ENCODE peak calls at places on chromosomes 2 and 18, in four cellular contexts. Q, D, W and Z are unnamed samples.

GRCh38 chr18:67864677-67865340 is 348.3 kb upstream of the DSEL start:
- DNase-seq in Q (peak), D (no peak), W (no peak), Z (no peak)

GRCh38 chr18:26791676-26792075 is 73.8 kb downstream of the AQP4 start:
- DNase-seq in Q (no peak), D (no peak), W (no peak), Z (no peak)

GRCh38 chr2:25257931-25258771 is 83.6 kb downstream of the DNMT3A start:
- DNase-seq in Q (peak), D (no peak), W (no peak), Z (no peak)

GRCh38 chr2:75053484-75054112 is 95.2 kb downstream of the POLE4 start:
- DNase-seq in Q (peak), D (peak), W (peak), Z (peak)

GRCh38 chr2:42182654-42183308 is 13.6 kb downstream of the EML4 start:
- DNase-seq in Q (no peak), D (no peak), W (no peak), Z (no peak)

GRCh38 chr18:45255142-45255890 is 360.0 kb upstream of the SLC14A2 start:
- DNase-seq in Q (peak), D (peak), W (no peak), Z (no peak)

GRCh38 chr18:45335644-45336043 is 279.6 kb upstream of the SLC14A2 start:
- DNase-seq in Q (no peak), D (no peak), W (no peak), Z (no peak)

GRCh38 chr2:152415231-152415642 is 80.3 kb downstream of the FMNL2 start:
- DNase-seq in Q (no peak), D (peak), W (no peak), Z (no peak)

GRCh38 chr2:101745711-101746694 is 48.5 kb downstream of the MAP4K4 start:
- DNase-seq in Q (no peak), D (no peak), W (no peak), Z (no peak)

GRCh38 chr2:29006092-29006985 is 25.2 kb downstream of the TOGARAM2 start:
- DNase-seq in Q (no peak), D (peak), W (no peak), Z (no peak)

GRCh38 chr18:79515331-79515730 is 119.6 kb downstream of the NFATC1 start:
- DNase-seq in Q (no peak), D (no peak), W (no peak), Z (no peak)

GRCh38 chr2:241153616-241154015 is 3.3 kb downstream of the PPP1R7 start:
- DNase-seq in Q (no peak), D (no peak), W (no peak), Z (no peak)

GRCh38 chr2:227188292-227188691 is 23.9 kb downstream of the COL4A3 start:
- DNase-seq in Q (no peak), D (peak), W (no peak), Z (no peak)

GRCh38 chr2:178865121-178865520 is 57.9 kb upstream of the TTN start:
- DNase-seq in Q (no peak), D (no peak), W (no peak), Z (no peak)

GRCh38 chr2:48600917-48601316 is 16.7 kb upstream of the GTF2A1L start:
- DNase-seq in Q (no peak), D (no peak), W (no peak), Z (no peak)

GRCh38 chr18:8643479-8643878 is 34.2 kb downstream of the RAB12 start:
- DNase-seq in Q (no peak), D (no peak), W (no peak), Z (no peak)

GRCh38 chr2:181483876-181484275 is 26.7 kb downstream of the ITGA4 start:
- DNase-seq in Q (no peak), D (no peak), W (no peak), Z (no peak)

GRCh38 chr2:80519699-80520291 is 215.2 kb upstream of the LRRTM1 start:
- DNase-seq in Q (no peak), D (no peak), W (no peak), Z (no peak)

GRCh38 chr2:37000273-37000780 is 34.0 kb upstream of the STRN start:
- DNase-seq in Q (no peak), D (peak), W (no peak), Z (no peak)

GRCh38 chr2:223860809-223861738 is 23.7 kb upstream of the AP1S3 start:
- DNase-seq in Q (no peak), D (peak), W (no peak), Z (no peak)

GRCh38 chr2:192487636-192488035 is 292.9 kb upstream of the TMEFF2 start:
- DNase-seq in Q (no peak), D (peak), W (no peak), Z (no peak)

GRCh38 chr2:54438271-54438670 is 17.9 kb upstream of the SPTBN1 start:
- DNase-seq in Q (no peak), D (no peak), W (no peak), Z (no peak)

GRCh38 chr2:95342556-95343320 is 45.6 kb downstream of the KCNIP3 start:
- DNase-seq in Q (no peak), D (no peak), W (no peak), Z (peak)

GRCh38 chr2:17195016-17195415 is 323.2 kb downstream of the RAD51AP2 start:
- DNase-seq in Q (no peak), D (no peak), W (no peak), Z (no peak)

GRCh38 chr2:19731040-19731439 is 170.7 kb downstream of the TTC32 start:
- DNase-seq in Q (no peak), D (no peak), W (no peak), Z (no peak)

GRCh38 chr18:76708036-76708726 is 114.2 kb upstream of the ZNF236 start:
- DNase-seq in Q (no peak), D (no peak), W (no peak), Z (no peak)

GRCh38 chr18:56286775-56287174 is 351.6 kb downstream of the TXNL1 start:
- DNase-seq in Q (no peak), D (no peak), W (no peak), Z (no peak)

GRCh38 chr2:25617948-25618646 is 55.3 kb downstream of the DTNB start:
- DNase-seq in Q (no peak), D (peak), W (no peak), Z (no peak)

GRCh38 chr2:223469270-223470057 is 132.7 kb downstream of the SCG2 start:
- DNase-seq in Q (no peak), D (peak), W (no peak), Z (no peak)

GRCh38 chr2:231664727-231665126 is 43.6 kb upstream of the PTMA start:
- DNase-seq in Q (peak), D (no peak), W (no peak), Z (no peak)

GRCh38 chr2:231666171-231667095 is 41.9 kb upstream of the PTMA start:
- DNase-seq in Q (peak), D (peak), W (peak), Z (peak)

GRCh38 chr2:231663458-231664290 is 44.7 kb upstream of the PTMA start:
- DNase-seq in Q (peak), D (no peak), W (no peak), Z (no peak)

GRCh38 chr2:231667096-231667427 is 41.3 kb upstream of the PTMA start:
- DNase-seq in Q (no peak), D (no peak), W (no peak), Z (no peak)

GRCh38 chr2:231665208-231665921 is 43.0 kb upstream of the PTMA start:
- DNase-seq in Q (no peak), D (no peak), W (no peak), Z (peak)
- TF ChIP-seq EZH2phosphoT487 in Q (no peak), D (no peak), W (no peak), Z (no peak)

DNA sequence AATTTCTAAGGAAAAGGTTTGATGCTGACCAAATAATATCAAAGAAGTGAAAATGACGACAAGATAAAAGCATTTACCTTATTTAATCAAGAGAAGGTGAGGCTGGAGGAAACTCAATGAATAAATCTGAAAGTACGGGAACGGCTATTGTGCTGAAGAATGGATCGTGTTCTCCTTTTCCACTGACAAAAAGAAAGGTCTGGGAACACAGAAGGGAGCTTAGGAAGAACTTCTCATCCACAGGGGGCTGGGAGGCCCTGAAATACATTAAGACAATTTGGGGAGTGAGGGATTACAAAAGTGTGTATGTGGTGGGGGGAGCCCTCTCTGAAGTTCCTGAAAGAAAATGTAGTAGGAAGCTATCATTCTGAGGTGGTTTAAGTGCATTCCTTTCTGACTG is 582.3 kb downstream of the SLC4A3 start:
- DNase-seq in Q (peak), D (no peak), W (no peak), Z (no peak)
- TF ChIP-seq EZH2phosphoT487 in Q (no peak), D (no peak), W (no peak), Z (no peak)

DNA sequence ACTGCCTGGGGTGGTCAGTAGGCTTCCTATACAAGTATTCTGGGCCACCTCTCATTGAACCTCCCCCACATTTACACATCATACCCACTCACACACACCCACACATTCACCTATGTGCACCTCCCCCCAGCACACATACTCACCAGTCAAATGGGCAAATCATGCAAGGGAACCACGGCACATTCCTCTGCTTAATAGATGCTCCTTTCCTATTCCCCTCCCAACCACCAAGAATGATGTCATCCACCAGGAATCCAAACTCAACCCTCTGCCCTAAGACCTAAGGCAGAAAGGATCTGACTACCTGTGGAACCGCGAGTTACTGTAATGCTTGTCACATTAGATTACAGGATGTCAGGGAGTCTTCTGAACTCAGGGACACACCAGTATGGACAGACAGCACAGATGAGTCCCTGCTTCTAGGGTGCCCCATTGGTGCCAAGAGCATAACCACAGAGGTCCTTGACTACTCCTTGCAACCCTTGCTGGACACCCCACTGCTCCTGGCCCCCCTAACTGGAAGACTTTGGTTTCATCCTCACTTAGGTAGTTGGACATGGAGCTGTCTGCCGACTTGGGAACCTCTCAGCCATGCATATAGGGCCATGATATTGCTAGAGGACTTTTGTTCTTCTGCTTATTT is 21.5 kb upstream of the CAB39 start:
- DNase-seq in Q (no peak), D (peak), W (no peak), Z (no peak)
- TF ChIP-seq EZH2phosphoT487 in Q (no peak), D (no peak), W (no peak), Z (no peak)

GRCh38 chr2:58620127-58620526 is 379.0 kb upstream of the FANCL start:
- DNase-seq in Q (no peak), D (no peak), W (no peak), Z (no peak)
- TF ChIP-seq EZH2phosphoT487 in Q (no peak), D (no peak), W (no peak), Z (no peak)

DNA sequence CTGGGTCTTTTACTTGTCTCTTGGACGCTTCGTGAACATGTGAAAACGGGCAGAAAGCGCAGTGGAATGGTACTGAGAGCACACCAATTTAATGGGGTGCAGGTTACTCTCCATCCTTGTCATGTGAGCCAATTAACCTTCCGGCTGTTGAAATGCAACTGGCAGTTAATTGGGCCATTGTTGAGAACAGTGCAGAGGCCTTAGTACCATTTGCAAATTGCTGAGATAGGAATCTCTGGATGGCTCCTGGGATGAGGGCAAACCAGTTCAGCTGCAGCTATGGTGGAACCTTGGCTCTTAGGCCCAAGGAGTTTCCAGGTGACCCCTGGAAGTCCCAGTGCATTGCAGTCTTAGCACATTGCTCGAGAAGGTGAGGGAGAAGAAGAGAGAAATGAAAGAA is 210.4 kb upstream of the CXCR4 start:
- DNase-seq in Q (no peak), D (no peak), W (no peak), Z (no peak)
- TF ChIP-seq EZH2phosphoT487 in Q (no peak), D (no peak), W (no peak), Z (no peak)

GRCh38 chr2:128232965-128233789 is 85.5 kb downstream of the HS6ST1 start:
- DNase-seq in Q (peak), D (peak), W (peak), Z (peak)
- TF ChIP-seq EZH2phosphoT487 in Q (peak), D (no peak), W (no peak), Z (no peak)

GRCh38 chr2:112686348-112687217 is 34.2 kb upstream of the NT5DC4 start:
- DNase-seq in Q (no peak), D (no peak), W (peak), Z (no peak)
- TF ChIP-seq EZH2phosphoT487 in Q (no peak), D (no peak), W (no peak), Z (no peak)

GRCh38 chr18:63040788-63041410 is 278.7 kb downstream of the BCL2 start:
- DNase-seq in Q (no peak), D (no peak), W (peak), Z (no peak)
- TF ChIP-seq EZH2phosphoT487 in Q (no peak), D (no peak), W (no peak), Z (no peak)

DNA sequence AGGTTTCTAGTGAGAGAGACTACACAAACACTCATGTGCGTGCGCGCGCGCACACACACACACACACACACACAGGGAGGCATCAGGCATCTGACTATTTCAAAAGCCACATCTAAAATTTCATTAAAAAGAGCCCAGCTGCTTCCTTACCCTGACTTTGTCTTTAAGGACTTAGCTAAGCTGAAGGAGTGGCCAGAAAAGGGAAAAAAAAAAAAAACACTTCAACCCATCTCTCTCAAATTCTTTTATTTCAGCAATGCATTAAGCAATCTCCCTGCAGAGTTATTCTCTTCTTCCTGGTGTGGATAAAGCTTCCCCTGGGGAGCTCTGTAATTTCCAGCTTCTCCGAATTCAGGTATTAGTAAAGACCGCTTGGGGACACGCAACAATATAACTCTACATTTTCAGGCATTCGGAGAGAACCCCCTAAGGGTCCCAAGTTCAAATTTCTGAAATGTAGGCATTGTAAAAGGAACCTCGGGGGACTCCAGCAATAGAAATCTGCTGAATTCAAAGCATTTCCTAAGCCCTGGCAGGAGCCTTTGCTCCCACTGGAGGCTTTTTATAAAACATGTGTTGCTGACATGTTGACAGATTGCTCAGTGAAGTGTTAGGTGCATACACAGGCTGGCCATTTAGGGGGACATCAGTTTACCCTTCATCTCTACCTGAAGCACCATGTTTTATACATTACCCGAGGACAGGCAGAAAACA is 66.9 kb downstream of the ZNF521 start:
- DNase-seq in Q (peak), D (no peak), W (no peak), Z (no peak)
- TF ChIP-seq EZH2phosphoT487 in Q (no peak), D (no peak), W (no peak), Z (no peak)